ENCODE peak calls at places on chromosome 7, in six cellular contexts. K is esophagus squamous epithelium; F is MM.1S; V is fibroblast of lung; Q is upper lobe of left lung; X is CD8-positive, alpha-beta T cell. E is an unnamed sample.

GRCh38 chr7:131011976-131012375 is 278.0 kb upstream of the KLF14 start:
- DNase-seq in F (no peak), X (no peak), V (peak), K (no peak), Q (no peak), E (peak)

GRCh38 chr7:128781126-128781525 is 5.5 kb upstream of the OPN1SW start:
- DNase-seq in F (no peak), V (peak), K (no peak), Q (no peak), X (no peak), E (no peak)

GRCh38 chr7:4472739-4473138 is 209.4 kb upstream of the FOXK1 start:
- DNase-seq in Q (no peak), X (no peak), K (no peak), V (no peak), F (no peak), E (no peak)

GRCh38 chr7:2479276-2480070 is 3.3 kb upstream of the GRIFIN start:
- DNase-seq in V (no peak), K (no peak), F (no peak), X (no peak), Q (peak), E (no peak)

GRCh38 chr7:132049462-132050304 is 493.3 kb upstream of the PODXL start:
- DNase-seq in F (peak), K (no peak), X (no peak), V (no peak), Q (no peak), E (no peak)

GRCh38 chr7:65962033-65962432 is 20.0 kb downstream of the GUSB start:
- DNase-seq in Q (no peak), X (no peak), F (no peak), V (no peak), K (no peak), E (no peak)

GRCh38 chr7:676246-676971 is 50.1 kb upstream of the DNAAF5 start:
- DNase-seq in X (no peak), F (no peak), Q (no peak), K (no peak), V (no peak), E (no peak)

GRCh38 chr7:860149-860548 is 16.2 kb upstream of the GET4 start:
- DNase-seq in X (no peak), Q (peak), K (no peak), F (no peak), V (peak), E (no peak)

GRCh38 chr7:51430480-51431086 is 114.0 kb upstream of the COBL start:
- DNase-seq in F (peak), X (no peak), V (peak), K (no peak), Q (no peak), E (peak)

GRCh38 chr7:148723846-148724245 is 25.1 kb downstream of the CUL1 start:
- DNase-seq in V (no peak), Q (no peak), F (no peak), K (no peak), X (no peak), E (no peak)

GRCh38 chr7:94146408-94146807 is 142.3 kb upstream of the BET1 start:
- DNase-seq in F (no peak), Q (no peak), X (no peak), K (no peak), V (no peak), E (no peak)

GRCh38 chr7:121300685-121301084 is 28.1 kb upstream of the WNT16 start:
- DNase-seq in F (no peak), K (no peak), V (no peak), X (no peak), Q (no peak), E (no peak)

GRCh38 chr7:73487486-73487885 is 34.6 kb downstream of the BAZ1B start:
- DNase-seq in V (peak), Q (no peak), F (no peak), K (no peak), X (no peak), E (no peak)

GRCh38 chr7:8283968-8284367 is 22.0 kb upstream of the ICA1 start:
- DNase-seq in F (no peak), V (no peak), X (no peak), Q (no peak), K (no peak), E (no peak)

GRCh38 chr7:25181537-25181936 is 46.7 kb downstream of the NPVF start:
- DNase-seq in K (no peak), V (no peak), F (no peak), Q (no peak), X (no peak), E (no peak)

GRCh38 chr7:25179771-25180591 is 48.3 kb downstream of the NPVF start:
- DNase-seq in F (peak), Q (peak), V (peak), X (peak), K (peak), E (peak)

GRCh38 chr7:25180946-25181345 is 47.3 kb downstream of the NPVF start:
- DNase-seq in Q (no peak), X (no peak), F (no peak), K (no peak), V (peak), E (no peak)

GRCh38 chr7:25180592-25180923 is 47.7 kb downstream of the NPVF start:
- DNase-seq in K (no peak), Q (no peak), V (no peak), F (no peak), X (no peak), E (no peak)

DNA sequence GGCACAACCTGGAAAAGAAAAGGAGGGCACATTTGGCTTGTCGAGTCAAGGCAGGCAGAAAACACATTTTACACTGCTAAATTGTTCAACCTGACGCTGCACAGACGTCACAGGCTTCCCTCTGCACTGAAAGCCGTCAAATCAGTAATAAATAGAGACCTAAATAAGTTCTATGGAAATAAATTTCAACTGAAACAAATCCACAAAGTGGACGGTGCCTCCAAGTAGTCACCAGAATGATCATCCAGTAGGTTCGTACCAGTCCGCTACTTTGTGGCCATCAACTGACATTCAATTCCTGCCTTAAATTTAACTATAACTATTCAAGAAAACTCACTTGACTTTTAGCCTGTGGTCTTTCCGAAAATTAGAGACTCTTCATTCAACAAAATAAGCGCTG is 49.0 kb downstream of the NPVF start:
- DNase-seq in Q (no peak), K (no peak), V (no peak), X (no peak), F (no peak), E (no peak)
- H3K27ac ChIP-seq in Q (no peak), K (peak), V (no peak), X (peak), F (peak), E (no peak)

DNA sequence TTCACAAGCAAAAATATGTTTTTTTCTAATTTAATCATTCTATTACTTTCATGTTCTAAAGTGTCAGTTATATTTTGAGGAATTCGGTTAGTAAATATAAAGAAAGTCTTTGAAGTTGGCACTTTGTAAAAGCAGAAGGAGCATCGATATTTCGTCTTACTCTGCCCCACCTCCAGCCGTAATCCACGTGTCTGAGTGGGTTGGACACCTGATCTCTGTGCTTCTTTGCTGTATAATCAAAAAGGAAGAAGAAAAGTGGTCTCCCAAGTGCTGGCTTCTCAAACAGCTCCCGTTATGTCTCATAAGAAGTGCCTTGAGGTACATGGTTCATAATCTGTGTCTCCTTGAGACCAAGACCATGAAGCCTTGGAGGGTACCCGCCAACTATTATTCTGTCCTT is 19.8 kb downstream of the PRKAR2B start:
- DNase-seq in V (no peak), X (no peak), K (no peak), F (no peak), Q (no peak), E (no peak)
- H3K27ac ChIP-seq in V (no peak), X (no peak), K (peak), F (no peak), Q (no peak), E (no peak)

GRCh38 chr7:55546826-55547225 is 25.5 kb downstream of the VOPP1 start:
- DNase-seq in V (peak), Q (no peak), F (no peak), K (no peak), X (no peak), E (no peak)
- H3K27ac ChIP-seq in V (no peak), Q (no peak), F (no peak), K (peak), X (no peak), E (no peak)

GRCh38 chr7:80889525-80889924 is 29.3 kb downstream of the SEMA3C start:
- DNase-seq in K (no peak), F (no peak), X (no peak), Q (no peak), V (no peak), E (no peak)
- H3K27ac ChIP-seq in K (no peak), F (no peak), X (no peak), Q (no peak), V (no peak), E (no peak)

GRCh38 chr7:92836489-92837213 is at the start of gene CDK6:
- DNase-seq in X (peak), Q (peak), K (no peak), V (peak), F (peak), E (no peak)
- H3K27ac ChIP-seq in X (peak), Q (peak), K (peak), V (peak), F (peak), E (no peak)